ENCODE peak calls at places on chromosomes 4 and X, in five cellular contexts. K, X, S, F and G are unnamed samples.

GRCh38 chrX:115565888-115566287 is 4.9 kb downstream of the PLS3 start:
- DNase-seq in K (no peak), X (no peak), S (no peak), F (no peak), G (no peak)

GRCh38 chr4:14520171-14520570 is 482.1 kb upstream of the CPEB2 start:
- DNase-seq in K (peak; percentile 41), X (no peak), S (no peak), F (peak; percentile 41), G (no peak)

GRCh38 chrX:42530027-42530426 is 247.9 kb downstream of the PPP1R2C start:
- DNase-seq in K (peak; percentile 53), X (peak; percentile 28), S (no peak), F (peak; percentile 65), G (peak; percentile 83)

GRCh38 chr4:88759039-88759631 is 61.5 kb upstream of the NAP1L5 start:
- DNase-seq in K (peak; percentile 80), X (peak; percentile 64), S (no peak), F (peak; percentile 44), G (peak; percentile 45)

GRCh38 chr4:56215901-56216300 is 171.4 kb downstream of the AASDH start:
- DNase-seq in K (peak; percentile 58), X (peak; percentile 7), S (no peak), F (peak; percentile 21), G (peak; percentile 66)

GRCh38 chr4:158856852-158857251 is 88.0 kb downstream of the FNIP2 start:
- DNase-seq in K (peak; percentile 69), X (peak; percentile 68), S (peak; percentile 48), F (peak; percentile 49), G (peak; percentile 64)

GRCh38 chr4:148477276-148477675 is 35.1 kb upstream of the NR3C2 start:
- DNase-seq in K (no peak), X (no peak), S (no peak), F (no peak), G (no peak)

GRCh38 chr4:8727131-8727530 is 134.6 kb downstream of the CPZ start:
- DNase-seq in K (no peak), X (no peak), S (no peak), F (no peak), G (no peak)

GRCh38 chr4:169121920-169122319 is 111.9 kb upstream of the CBR4 start:
- DNase-seq in K (no peak), X (no peak), S (no peak), F (no peak), G (no peak)

GRCh38 chr4:101421393-101421792 is 74.1 kb upstream of the PPP3CA start:
- DNase-seq in K (no peak), X (peak; percentile 1), S (no peak), F (peak; percentile 31), G (peak; percentile 5)

GRCh38 chr4:67684839-67685531 is 16.0 kb downstream of the UBA6 start:
- DNase-seq in K (peak; percentile 56), X (peak; percentile 66), S (no peak), F (peak; percentile 62), G (peak; percentile 75)

GRCh38 chr4:89305712-89306437 is 1.7 kb downstream of the GPRIN3 start:
- DNase-seq in K (peak; percentile 65), X (no peak), S (no peak), F (no peak), G (peak; percentile 65)

GRCh38 chr4:119162174-119162573 is 26.5 kb downstream of the MYOZ2 start:
- DNase-seq in K (no peak), X (no peak), S (no peak), F (no peak), G (no peak)

GRCh38 chr4:139886798-139887197 is 221.2 kb downstream of the MGST2 start:
- DNase-seq in K (no peak), X (no peak), S (no peak), F (no peak), G (no peak)

GRCh38 chr4:23135792-23136645 is 443.3 kb downstream of the GBA3 start:
- DNase-seq in K (peak; percentile 37), X (peak; percentile 41), S (peak; percentile 63), F (peak; percentile 31), G (peak; percentile 25)

GRCh38 chrX:39164212-39164611 is 363.0 kb downstream of the MID1IP1 start:
- DNase-seq in K (no peak), X (no peak), S (no peak), F (no peak), G (no peak)

GRCh38 chr4:100462206-100462605 is 55.6 kb downstream of the EMCN start:
- DNase-seq in K (peak; percentile 56), X (peak; percentile 49), S (no peak), F (peak; percentile 70), G (peak; percentile 10)

GRCh38 chrX:15299945-15300851 is 15.2 kb downstream of the ASB11 start:
- DNase-seq in K (peak; percentile 18), X (peak; percentile 30), S (peak; percentile 13), F (peak; percentile 4), G (peak; percentile 38)

GRCh38 chr4:108891921-108892320 is 129.1 kb upstream of the ETNPPL start:
- DNase-seq in K (no peak), X (no peak), S (no peak), F (no peak), G (no peak)

GRCh38 chrX:22520128-22520828 is 247.6 kb downstream of the CBLL2 start:
- DNase-seq in K (no peak), X (no peak), S (no peak), F (no peak), G (peak; percentile 10)

GRCh38 chrX:29662101-29662500 is 553.3 kb upstream of the MAGEB2 start:
- DNase-seq in K (peak; percentile 80), X (peak; percentile 82), S (no peak), F (peak; percentile 51), G (peak; percentile 59)

GRCh38 chrX:119067023-119067739 is 5.6 kb upstream of the CT47C1 start:
- DNase-seq in K (peak; percentile 53), X (peak; percentile 49), S (peak; percentile 43), F (peak; percentile 49), G (peak; percentile 80)